ENCODE peak calls at places on chromosomes 11 and 22, in six cellular contexts. E is NCI-H1105 treated with DMSO at 0.1 percent for 48 hours; S is HFF-Myc; O is amniotic stem cell; G is Peyer's patch; B is activated CD4-positive, alpha-beta T cell treated with anti-CD3 and anti-CD28 coated beads, Interleukin-2, amount 50 U/mL, for 1 hour. P is an unnamed sample.

GRCh38 chr11:92296138-92296515 is 71.5 kb downstream of the FAT3 start:
- DNase-seq in E (no peak), S (peak), O (no peak), G (no peak), B (no peak), P (no peak)

GRCh38 chr11:111417011-111417765 is 38.1 kb upstream of the POU2AF1 start:
- DNase-seq in E (no peak), S (no peak), O (no peak), G (peak), B (no peak), P (no peak)

GRCh38 chr22:30201970-30202369 is 44.6 kb downstream of the LIF start:
- DNase-seq in E (no peak), S (no peak), O (no peak), G (no peak), B (no peak), P (no peak)

GRCh38 chr22:21031545-21032036 is 770 bp downstream of the SLC7A4 start:
- DNase-seq in E (no peak), S (no peak), O (no peak), G (no peak), B (no peak), P (no peak)

GRCh38 chr22:25282671-25283561 is 63.5 kb downstream of the CRYBB2 start:
- DNase-seq in E (no peak), S (no peak), O (no peak), G (no peak), B (no peak), P (no peak)

GRCh38 chr11:43282607-43283440 is 29.0 kb upstream of the API5 start:
- DNase-seq in E (peak), S (peak), O (peak), G (no peak), B (peak), P (no peak)

GRCh38 chr11:68008381-68009337 is 1.5 kb upstream of the ALDH3B1 start:
- DNase-seq in E (peak), S (no peak), O (no peak), G (peak), B (no peak), P (peak)

GRCh38 chr11:69193151-69193550 is 37.4 kb downstream of the SMIM38 start:
- DNase-seq in E (no peak), S (no peak), O (no peak), G (no peak), B (no peak), P (no peak)

GRCh38 chr11:19226378-19227195 is 14.2 kb downstream of the E2F8 start:
- DNase-seq in E (no peak), S (no peak), O (no peak), G (no peak), B (no peak), P (no peak)

GRCh38 chr11:35494966-35495365 is 30.4 kb downstream of the PAMR1 start:
- DNase-seq in E (no peak), S (no peak), O (no peak), G (no peak), B (no peak), P (no peak)

GRCh38 chr22:40487663-40488249 is 117.4 kb downstream of the SGSM3 start:
- DNase-seq in E (peak), S (no peak), O (no peak), G (no peak), B (no peak), P (no peak)

GRCh38 chr11:1308745-1309497 is 511 bp downstream of the TOLLIP start:
- DNase-seq in E (no peak), S (no peak), O (no peak), G (peak), B (no peak), P (no peak)

GRCh38 chr11:128598096-128598495 is 10.7 kb upstream of the ETS1 start:
- DNase-seq in E (no peak), S (no peak), O (no peak), G (no peak), B (no peak), P (no peak)

GRCh38 chr11:72574534-72575460 is 99.4 kb downstream of the PDE2A start:
- DNase-seq in E (no peak), S (no peak), O (no peak), G (no peak), B (no peak), P (peak)

GRCh38 chr11:4581443-4581842 is at the start of gene OR52I2:
- DNase-seq in E (no peak), S (no peak), O (no peak), G (no peak), B (no peak), P (no peak)

GRCh38 chr22:20807315-20807752 is 33.4 kb downstream of the SERPIND1 start:
- DNase-seq in E (no peak), S (peak), O (peak), G (no peak), B (no peak), P (no peak)

GRCh38 chr22:50308986-50309600 is 1.6 kb upstream of the PLXNB2 start:
- DNase-seq in E (no peak), S (no peak), O (no peak), G (no peak), B (no peak), P (no peak)

GRCh38 chr11:44519989-44520737 is 45.3 kb upstream of the CD82 start:
- DNase-seq in E (no peak), S (no peak), O (no peak), G (no peak), B (no peak), P (no peak)

GRCh38 chr11:69537126-69537525 is 55.7 kb downstream of the LINC01488 start:
- DNase-seq in E (no peak), S (no peak), O (no peak), G (no peak), B (no peak), P (no peak)

GRCh38 chr11:17923213-17923612 is 89.6 kb downstream of the SERGEF start:
- DNase-seq in E (no peak), S (no peak), O (no peak), G (no peak), B (no peak), P (no peak)

GRCh38 chr11:875769-876301 is 33.2 kb downstream of the TSPAN4 start:
- DNase-seq in E (no peak), S (no peak), O (no peak), G (no peak), B (no peak), P (peak)

GRCh38 chr22:45007247-45007945 is 2.4 kb downstream of the PHF21B start:
- DNase-seq in E (peak), S (no peak), O (no peak), G (no peak), B (no peak), P (no peak)

GRCh38 chr11:100329352-100329751 is 357.7 kb upstream of the ARHGAP42 start:
- DNase-seq in E (no peak), S (no peak), O (no peak), G (no peak), B (no peak), P (peak)

GRCh38 chr11:6825333-6825744 is 20.1 kb upstream of the OR10A5 start:
- DNase-seq in E (peak), S (no peak), O (no peak), G (no peak), B (no peak), P (no peak)

GRCh38 chr11:116703421-116703820 is 69.4 kb downstream of the BUD13 start:
- DNase-seq in E (peak), S (no peak), O (no peak), G (no peak), B (no peak), P (peak)

GRCh38 chr22:19514831-19515565 is 9.2 kb downstream of the CLDN5 start:
- DNase-seq in E (no peak), S (no peak), O (no peak), G (no peak), B (no peak), P (peak)

GRCh38 chr11:33636104-33636503 is 64.5 kb downstream of the C11orf91 start:
- DNase-seq in E (no peak), S (no peak), O (no peak), G (no peak), B (no peak), P (no peak)

GRCh38 chr22:37172266-37173245 is 15.5 kb downstream of the C1QTNF6 start:
- DNase-seq in E (no peak), S (no peak), O (no peak), G (no peak), B (no peak), P (no peak)

GRCh38 chr22:16866167-16866566 is 41.0 kb upstream of the XKR3 start:
- DNase-seq in E (no peak), S (no peak), O (no peak), G (no peak), B (no peak), P (no peak)

GRCh38 chr11:69402251-69402892 is 79.1 kb upstream of the LINC01488 start:
- DNase-seq in E (no peak), S (no peak), O (no peak), G (no peak), B (no peak), P (no peak)

GRCh38 chr22:49636649-49637048 is 191.0 kb downstream of the BRD1 start:
- DNase-seq in E (no peak), S (no peak), O (no peak), G (no peak), B (no peak), P (no peak)

GRCh38 chr11:66100272-66101037 is 30.4 kb downstream of the PACS1 start:
- DNase-seq in E (peak), S (no peak), O (no peak), G (peak), B (peak), P (peak)

GRCh38 chr11:69286358-69287327 is 7.3 kb upstream of the MYEOV start:
- DNase-seq in E (no peak), S (no peak), O (no peak), G (no peak), B (no peak), P (no peak)

P was measured in NCI-H2171.